ENCODE peak calls at places on chromosomes 13 and 19, in eight cellular contexts. A is stomach; K is sigmoid colon; S is A549; L is mammary epithelial cell; V is effector memory CD4-positive, alpha-beta T cell; U is transverse colon; J is tibial artery. Y is an unnamed sample.
A peak's percentile ranks its signal among the peaks of the same experiment; 100 is the strongest.

GRCh38 chr13:74329978-74330377 is 195.8 kb upstream of the KLF12 start:
- DNase-seq in A (no peak), S (no peak), L (peak; percentile 54), U (no peak), K (no peak), V (no peak), J (no peak), Y (no peak)

GRCh38 chr19:42926781-42927180 is 9.1 kb upstream of the PSG6 start:
- DNase-seq in L (no peak), U (no peak), S (no peak), A (no peak), V (no peak), K (no peak), J (peak; percentile 28), Y (no peak)

GRCh38 chr13:113421673-113422270 is 31.5 kb downstream of the ADPRHL1 start:
- DNase-seq in A (no peak), S (no peak), U (no peak), V (no peak), L (no peak), K (peak; percentile 83), J (no peak), Y (no peak)

GRCh38 chr19:46265217-46265828 is 31.5 kb upstream of the HIF3A start:
- DNase-seq in U (peak; percentile 54), S (peak; percentile 91), K (peak; percentile 76), L (peak; percentile 70), J (no peak), V (peak; percentile 40), A (peak; percentile 74), Y (peak; percentile 80)

GRCh38 chr13:44425041-44425814 is 51.6 kb downstream of the SERP2 start:
- DNase-seq in K (no peak), A (no peak), L (no peak), U (no peak), S (no peak), J (no peak), V (no peak), Y (no peak)

GRCh38 chr19:38842439-38843174 is 7.2 kb downstream of the HNRNPL start:
- DNase-seq in J (no peak), L (no peak), S (peak; percentile 12), K (no peak), V (peak; percentile 43), U (peak; percentile 60), A (no peak), Y (no peak)

GRCh38 chr19:51586103-51586728 is 15.1 kb downstream of the ZNF175 start:
- DNase-seq in K (no peak), A (no peak), U (no peak), S (no peak), L (no peak), J (no peak), V (no peak), Y (no peak)

GRCh38 chr13:20127563-20128458 is 33.0 kb downstream of the GJA3 start:
- DNase-seq in S (peak; percentile 21), A (peak; percentile 70), V (no peak), K (peak; percentile 82), U (peak; percentile 77), L (peak; percentile 18), J (peak; percentile 84), Y (peak; percentile 84)

GRCh38 chr13:29937379-29937778 is 87.0 kb upstream of the UBL3 start:
- DNase-seq in S (no peak), V (no peak), L (no peak), K (no peak), A (no peak), U (no peak), J (no peak), Y (no peak)

GRCh38 chr19:16369664-16370576 is 45.3 kb downstream of the KLF2 start:
- DNase-seq in L (no peak), J (no peak), A (no peak), K (peak; percentile 58), V (peak; percentile 79), S (no peak), U (no peak), Y (no peak)

DNA sequence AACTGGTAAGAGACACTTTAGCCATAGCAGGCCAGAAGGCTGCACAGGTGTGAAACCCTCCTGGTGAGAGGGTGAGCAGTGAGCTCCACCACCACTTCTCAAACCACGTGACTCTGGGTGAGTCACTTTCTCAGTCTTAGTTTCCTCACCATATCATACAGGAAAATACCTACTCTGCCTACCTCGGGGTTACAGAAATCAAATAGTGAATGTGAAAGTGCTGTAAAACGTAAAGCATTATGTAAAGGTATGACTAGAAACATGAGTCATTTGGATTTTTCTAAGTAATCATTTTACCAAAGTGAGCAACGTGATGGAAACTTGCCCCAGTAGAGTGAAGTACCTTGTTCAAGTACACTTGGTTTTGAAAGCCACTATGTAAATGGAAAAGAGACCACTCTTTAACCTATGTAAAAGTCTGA is 40.4 kb downstream of the USP12 start:
- DNase-seq in K (no peak), V (peak; percentile 57), S (no peak), A (no peak), L (peak; percentile 98), J (no peak), U (no peak), Y (no peak)
- H3K4me1 ChIP-seq in K (peaks cover 85% of the 10 kb centered on the region), V (peaks cover 7% of the 10 kb centered on the region), S (peaks cover 32% of the 10 kb centered on the region), A (peaks cover 11% of the 10 kb centered on the region), L (peaks cover 16% of the 10 kb centered on the region), J (no peaks in the 10 kb centered on the region), U (peaks cover 32% of the 10 kb centered on the region), Y (no peaks in the 10 kb centered on the region)

DNA sequence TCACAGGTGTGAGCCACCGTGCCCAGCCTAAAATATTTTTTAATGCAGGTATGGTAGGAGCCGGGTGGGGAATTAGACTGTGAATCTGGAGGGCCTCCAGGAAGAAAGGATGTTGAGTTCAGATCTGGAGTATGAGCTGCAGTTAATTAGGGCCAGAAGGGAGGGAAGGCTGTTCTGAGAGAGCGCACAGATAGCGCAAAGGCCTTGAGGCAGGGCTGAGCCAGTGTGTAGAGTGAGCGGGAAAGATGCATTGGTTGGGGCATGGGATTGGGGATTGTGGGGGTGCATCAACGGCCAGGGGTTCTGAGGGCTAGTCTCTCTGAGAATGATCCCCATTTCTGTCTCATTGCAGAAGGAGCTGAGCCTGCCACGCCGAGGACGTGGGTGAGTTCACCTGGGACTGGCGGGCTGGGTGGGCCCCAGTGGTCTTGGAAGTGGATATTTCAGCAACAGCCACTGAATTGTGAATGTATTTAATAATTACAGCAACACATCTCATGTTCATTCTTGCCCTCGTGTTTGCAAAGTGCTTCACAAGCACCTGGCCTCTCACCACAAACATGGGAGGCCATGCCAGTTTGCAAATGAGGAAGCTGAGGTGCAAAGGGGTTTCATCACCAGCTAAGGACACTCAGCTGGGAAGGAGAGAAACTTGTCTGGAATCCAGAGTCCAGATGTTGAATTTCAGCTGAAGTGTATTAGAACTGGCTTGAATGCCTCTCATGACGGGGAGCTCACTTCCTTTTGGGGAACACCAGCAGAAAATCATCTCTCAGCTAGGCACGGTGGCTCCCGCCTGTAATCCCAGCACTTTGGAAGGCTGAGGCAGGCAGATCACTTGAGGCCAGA is 9.9 kb downstream of the MAST3 start:
- DNase-seq in A (no peak), J (no peak), S (no peak), U (no peak), L (no peak), K (no peak), V (no peak), Y (no peak)
- H3K4me1 ChIP-seq in A (peaks cover 31% of the 10 kb centered on the region), J (no peaks in the 10 kb centered on the region), S (peaks cover 22% of the 10 kb centered on the region), U (peaks cover 30% of the 10 kb centered on the region), L (peaks cover 18% of the 10 kb centered on the region), K (peaks cover 26% of the 10 kb centered on the region), V (peaks cover 24% of the 10 kb centered on the region), Y (peaks cover 17% of the 10 kb centered on the region)

GRCh38 chr19:49870309-49870901 is 3.0 kb upstream of the PNKP start:
- DNase-seq in L (no peak), J (no peak), A (no peak), S (no peak), V (no peak), U (no peak), K (peak; percentile 70), Y (no peak)

GRCh38 chr19:49871349-49871985 is 4.1 kb upstream of the PNKP start:
- DNase-seq in V (no peak), S (no peak), U (no peak), K (no peak), A (no peak), J (no peak), L (no peak), Y (no peak)

GRCh38 chr19:49869009-49869483 is 1.7 kb upstream of the PNKP start:
- DNase-seq in U (no peak), V (no peak), K (no peak), J (no peak), L (no peak), A (no peak), S (no peak), Y (no peak)

GRCh38 chr19:49866933-49867782 is at the start of gene PNKP:
- DNase-seq in L (peak; percentile 91), K (peak; percentile 95), S (peak; percentile 96), J (peak; percentile 96), A (peak; percentile 89), V (peak; percentile 81), U (peak; percentile 92), Y (peak; percentile 91)

DNA sequence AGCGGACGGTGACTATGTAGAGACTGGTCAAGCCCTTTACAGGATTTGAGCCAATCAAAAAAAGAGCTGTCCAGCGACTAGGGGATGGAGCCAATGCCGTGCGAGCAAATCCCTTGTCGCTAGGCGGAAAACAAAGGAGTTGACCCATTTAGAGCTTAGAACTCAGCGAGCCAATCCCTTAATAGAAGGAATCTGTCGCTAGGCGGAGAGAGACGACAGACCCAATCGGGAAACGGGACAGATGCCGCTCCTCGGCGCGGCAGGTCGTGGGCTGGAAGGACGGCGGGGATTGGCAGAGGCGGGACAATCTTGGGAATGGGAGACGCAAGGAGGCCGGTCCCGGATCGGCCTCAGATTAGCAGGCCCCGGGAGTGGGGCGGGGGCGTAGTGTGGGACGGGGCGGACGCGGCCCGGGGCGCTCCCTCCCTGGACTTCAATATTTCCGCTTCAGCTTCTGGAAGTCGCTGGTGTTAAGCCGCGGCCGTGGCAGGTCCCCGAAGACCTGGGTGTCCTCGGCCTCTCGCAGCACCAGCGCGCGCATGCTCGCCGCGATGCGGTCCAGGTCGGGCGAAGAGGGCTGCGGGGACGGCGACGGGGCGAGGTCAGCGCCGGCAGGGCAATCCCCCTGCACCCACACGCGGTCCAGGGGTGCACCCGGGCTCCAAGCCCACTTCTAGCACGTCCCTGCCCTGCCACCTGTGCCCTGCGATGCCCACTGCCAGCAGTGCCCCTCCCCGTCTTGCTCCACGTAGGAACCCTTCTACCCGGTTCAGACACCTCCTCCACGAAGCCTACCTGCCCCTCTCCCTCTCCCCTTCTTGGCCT is 2.3 kb upstream of the PNKP start:
- DNase-seq in U (peak; percentile 97), J (peak; percentile 99), S (peak; percentile 99), V (peak; percentile 83), K (peak; percentile 98), L (peak; percentile 100), A (peak; percentile 96), Y (peak; percentile 98)
- H3K4me1 ChIP-seq in U (peaks cover 45% of the 10 kb centered on the region), J (no peaks in the 10 kb centered on the region), S (peaks cover 37% of the 10 kb centered on the region), V (peaks cover 26% of the 10 kb centered on the region), K (peaks cover 53% of the 10 kb centered on the region), L (peaks cover 31% of the 10 kb centered on the region), A (peaks cover 60% of the 10 kb centered on the region), Y (peaks cover 22% of the 10 kb centered on the region)

DNA sequence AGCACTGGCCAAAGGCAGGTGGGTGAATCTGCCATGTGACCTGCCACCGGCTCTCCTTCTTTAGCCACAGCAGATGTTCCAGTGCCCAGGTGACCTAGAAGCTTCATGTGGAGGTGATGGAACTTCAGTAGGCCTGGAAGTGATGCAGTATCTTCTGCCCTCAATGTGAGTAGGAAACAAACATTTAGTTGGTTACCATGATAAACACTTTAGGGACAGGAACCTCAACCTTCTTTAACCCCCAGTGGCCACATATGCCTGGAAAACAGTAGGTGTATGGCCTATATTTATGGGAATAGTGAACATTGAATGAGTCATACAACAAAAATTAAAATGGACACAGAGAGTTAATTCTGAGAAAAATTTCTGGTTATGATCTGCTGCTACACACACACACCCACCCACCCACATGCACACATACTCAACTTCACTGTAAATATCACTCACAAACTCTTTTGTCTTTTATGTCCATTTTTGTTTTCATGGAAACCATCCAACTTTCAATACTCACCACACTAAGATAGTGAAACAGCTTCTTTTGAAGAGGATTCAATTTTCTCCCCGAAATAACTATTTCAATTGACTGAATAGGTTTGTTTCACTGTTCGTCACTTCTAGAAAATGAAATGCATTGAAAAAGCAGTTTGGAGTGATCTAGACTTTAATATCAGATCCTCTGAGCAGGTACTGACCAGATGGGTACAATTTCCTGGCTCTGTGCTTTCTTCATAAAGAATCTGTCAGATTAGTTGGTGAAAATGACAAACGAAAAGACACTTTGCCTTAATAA is 97.3 kb downstream of the STARD13 start:
- DNase-seq in S (no peak), A (no peak), K (no peak), L (no peak), U (no peak), J (no peak), V (no peak), Y (no peak)
- H3K4me1 ChIP-seq in S (no peaks in the 10 kb centered on the region), A (peaks cover 6% of the 10 kb centered on the region), K (peaks cover 90% of the 10 kb centered on the region), L (peaks cover 13% of the 10 kb centered on the region), U (peaks cover 11% of the 10 kb centered on the region), J (no peaks in the 10 kb centered on the region), V (no peaks in the 10 kb centered on the region), Y (peaks cover 9% of the 10 kb centered on the region)